ENCODE peak calls at places on chromosomes 16 and 17, in nine cellular contexts. One of them, this sample, is unnamed.

GRCh38 chr16:66382171-66382965 is 15.9 kb downstream of the CDH5 start:
- DNase-seq in T-cell: no peak
- DNase-seq in Peyer's patch: no peak
- DNase-seq in GOT3: no peak
- DNase-seq in stimulated activated CD4-positive, alpha-beta T cell treated with anti-CD3 and anti-CD28 coated beads, Interleukin-2, amount 100 ng/mL, for 48 hours: no peak
- DNase-seq in kidney epithelial cell: peak
- DNase-seq in PC-3: peak
- DNase-seq in NCI-H446: peak
- DNase-seq in ELR: peak
- DNase-seq in this sample: no peak

GRCh38 chr17:35160354-35161201 is 13.0 kb downstream of the UNC45B start:
- DNase-seq in GOT3: no peak
- DNase-seq in NCI-H446: no peak
- DNase-seq in Peyer's patch: no peak
- DNase-seq in PC-3: no peak
- DNase-seq in T-cell: peak
- DNase-seq in kidney epithelial cell: no peak
- DNase-seq in ELR: no peak
- DNase-seq in stimulated activated CD4-positive, alpha-beta T cell treated with anti-CD3 and anti-CD28 coated beads, Interleukin-2, amount 100 ng/mL, for 48 hours: no peak
- DNase-seq in this sample: no peak

GRCh38 chr16:50627419-50627818 is 53.7 kb downstream of the SNX20 start:
- DNase-seq in Peyer's patch: peak
- DNase-seq in NCI-H446: peak
- DNase-seq in GOT3: no peak
- DNase-seq in kidney epithelial cell: no peak
- DNase-seq in stimulated activated CD4-positive, alpha-beta T cell treated with anti-CD3 and anti-CD28 coated beads, Interleukin-2, amount 100 ng/mL, for 48 hours: peak
- DNase-seq in ELR: peak
- DNase-seq in T-cell: peak
- DNase-seq in PC-3: no peak
- DNase-seq in this sample: peak

GRCh38 chr17:17778308-17779014 is 58.3 kb downstream of the SREBF1 start:
- DNase-seq in T-cell: no peak
- DNase-seq in NCI-H446: no peak
- DNase-seq in Peyer's patch: peak
- DNase-seq in GOT3: no peak
- DNase-seq in ELR: no peak
- DNase-seq in PC-3: no peak
- DNase-seq in stimulated activated CD4-positive, alpha-beta T cell treated with anti-CD3 and anti-CD28 coated beads, Interleukin-2, amount 100 ng/mL, for 48 hours: no peak
- DNase-seq in kidney epithelial cell: no peak
- DNase-seq in this sample: peak

GRCh38 chr16:53780051-53780450 is 76.1 kb downstream of the FTO start:
- DNase-seq in stimulated activated CD4-positive, alpha-beta T cell treated with anti-CD3 and anti-CD28 coated beads, Interleukin-2, amount 100 ng/mL, for 48 hours: no peak
- DNase-seq in T-cell: no peak
- DNase-seq in kidney epithelial cell: no peak
- DNase-seq in ELR: no peak
- DNase-seq in PC-3: peak
- DNase-seq in Peyer's patch: no peak
- DNase-seq in GOT3: no peak
- DNase-seq in NCI-H446: no peak
- DNase-seq in this sample: no peak

GRCh38 chr16:31335431-31335830 is 19.5 kb upstream of the ITGAX start:
- DNase-seq in ELR: no peak
- DNase-seq in kidney epithelial cell: no peak
- DNase-seq in GOT3: no peak
- DNase-seq in T-cell: no peak
- DNase-seq in PC-3: no peak
- DNase-seq in stimulated activated CD4-positive, alpha-beta T cell treated with anti-CD3 and anti-CD28 coated beads, Interleukin-2, amount 100 ng/mL, for 48 hours: no peak
- DNase-seq in Peyer's patch: peak
- DNase-seq in NCI-H446: no peak
- DNase-seq in this sample: peak

GRCh38 chr17:28470266-28471126 is 2.9 kb upstream of the SLC13A2 start:
- DNase-seq in T-cell: no peak
- DNase-seq in GOT3: no peak
- DNase-seq in stimulated activated CD4-positive, alpha-beta T cell treated with anti-CD3 and anti-CD28 coated beads, Interleukin-2, amount 100 ng/mL, for 48 hours: no peak
- DNase-seq in ELR: no peak
- DNase-seq in Peyer's patch: peak
- DNase-seq in kidney epithelial cell: no peak
- DNase-seq in NCI-H446: no peak
- DNase-seq in PC-3: no peak
- DNase-seq in this sample: peak

GRCh38 chr16:76583466-76583865 is 306.3 kb downstream of the CNTNAP4 start:
- DNase-seq in stimulated activated CD4-positive, alpha-beta T cell treated with anti-CD3 and anti-CD28 coated beads, Interleukin-2, amount 100 ng/mL, for 48 hours: no peak
- DNase-seq in PC-3: peak
- DNase-seq in T-cell: no peak
- DNase-seq in Peyer's patch: no peak
- DNase-seq in kidney epithelial cell: no peak
- DNase-seq in NCI-H446: peak
- DNase-seq in GOT3: no peak
- DNase-seq in ELR: no peak
- DNase-seq in this sample: peak

GRCh38 chr17:44794699-44795413 is 35.2 kb downstream of the GJC1 start:
- DNase-seq in GOT3: peak
- DNase-seq in stimulated activated CD4-positive, alpha-beta T cell treated with anti-CD3 and anti-CD28 coated beads, Interleukin-2, amount 100 ng/mL, for 48 hours: no peak
- DNase-seq in ELR: peak
- DNase-seq in Peyer's patch: no peak
- DNase-seq in kidney epithelial cell: peak
- DNase-seq in PC-3: peak
- DNase-seq in NCI-H446: no peak
- DNase-seq in T-cell: no peak
- DNase-seq in this sample: no peak

GRCh38 chr16:14196539-14196938 is 125.4 kb downstream of the MRTFB start:
- DNase-seq in Peyer's patch: no peak
- DNase-seq in T-cell: no peak
- DNase-seq in stimulated activated CD4-positive, alpha-beta T cell treated with anti-CD3 and anti-CD28 coated beads, Interleukin-2, amount 100 ng/mL, for 48 hours: no peak
- DNase-seq in ELR: no peak
- DNase-seq in PC-3: no peak
- DNase-seq in GOT3: no peak
- DNase-seq in NCI-H446: no peak
- DNase-seq in kidney epithelial cell: no peak
- DNase-seq in this sample: no peak

GRCh38 chr16:73713817-73714495 is 582.7 kb upstream of the PSMD7 start:
- DNase-seq in PC-3: peak
- DNase-seq in GOT3: no peak
- DNase-seq in ELR: peak
- DNase-seq in stimulated activated CD4-positive, alpha-beta T cell treated with anti-CD3 and anti-CD28 coated beads, Interleukin-2, amount 100 ng/mL, for 48 hours: no peak
- DNase-seq in Peyer's patch: peak
- DNase-seq in NCI-H446: peak
- DNase-seq in T-cell: no peak
- DNase-seq in kidney epithelial cell: no peak
- DNase-seq in this sample: peak

GRCh38 chr17:1643999-1644492 is 1.5 kb downstream of the SCARF1 start:
- DNase-seq in T-cell: no peak
- DNase-seq in Peyer's patch: no peak
- DNase-seq in ELR: peak
- DNase-seq in stimulated activated CD4-positive, alpha-beta T cell treated with anti-CD3 and anti-CD28 coated beads, Interleukin-2, amount 100 ng/mL, for 48 hours: no peak
- DNase-seq in NCI-H446: no peak
- DNase-seq in GOT3: no peak
- DNase-seq in PC-3: no peak
- DNase-seq in kidney epithelial cell: no peak
- DNase-seq in this sample: no peak

GRCh38 chr17:60321336-60322055 is 70.4 kb downstream of the USP32 start:
- DNase-seq in stimulated activated CD4-positive, alpha-beta T cell treated with anti-CD3 and anti-CD28 coated beads, Interleukin-2, amount 100 ng/mL, for 48 hours: no peak
- DNase-seq in GOT3: no peak
- DNase-seq in kidney epithelial cell: no peak
- DNase-seq in PC-3: peak
- DNase-seq in NCI-H446: no peak
- DNase-seq in Peyer's patch: no peak
- DNase-seq in T-cell: no peak
- DNase-seq in ELR: no peak
- DNase-seq in this sample: no peak

GRCh38 chr16:4868573-4868972 is 21.3 kb downstream of the UBN1 start:
- DNase-seq in T-cell: no peak
- DNase-seq in PC-3: no peak
- DNase-seq in Peyer's patch: peak
- DNase-seq in GOT3: no peak
- DNase-seq in stimulated activated CD4-positive, alpha-beta T cell treated with anti-CD3 and anti-CD28 coated beads, Interleukin-2, amount 100 ng/mL, for 48 hours: no peak
- DNase-seq in NCI-H446: no peak
- DNase-seq in kidney epithelial cell: no peak
- DNase-seq in ELR: no peak
- DNase-seq in this sample: peak

GRCh38 chr17:35019386-35020179 is 39.3 kb downstream of the LIG3 start:
- DNase-seq in PC-3: no peak
- DNase-seq in Peyer's patch: no peak
- DNase-seq in stimulated activated CD4-positive, alpha-beta T cell treated with anti-CD3 and anti-CD28 coated beads, Interleukin-2, amount 100 ng/mL, for 48 hours: no peak
- DNase-seq in kidney epithelial cell: no peak
- DNase-seq in ELR: no peak
- DNase-seq in GOT3: no peak
- DNase-seq in T-cell: no peak
- DNase-seq in NCI-H446: no peak
- DNase-seq in this sample: no peak

GRCh38 chr17:4087911-4088693 is 54.7 kb downstream of the ZZEF1 start:
- DNase-seq in kidney epithelial cell: no peak
- DNase-seq in stimulated activated CD4-positive, alpha-beta T cell treated with anti-CD3 and anti-CD28 coated beads, Interleukin-2, amount 100 ng/mL, for 48 hours: no peak
- DNase-seq in Peyer's patch: no peak
- DNase-seq in ELR: peak
- DNase-seq in NCI-H446: no peak
- DNase-seq in GOT3: no peak
- DNase-seq in PC-3: peak
- DNase-seq in T-cell: no peak
- DNase-seq in this sample: no peak

GRCh38 chr16:72467157-72467759 is 295.3 kb upstream of the PMFBP1 start:
- DNase-seq in PC-3: peak
- DNase-seq in NCI-H446: peak
- DNase-seq in kidney epithelial cell: peak
- DNase-seq in Peyer's patch: no peak
- DNase-seq in ELR: peak
- DNase-seq in T-cell: no peak
- DNase-seq in stimulated activated CD4-positive, alpha-beta T cell treated with anti-CD3 and anti-CD28 coated beads, Interleukin-2, amount 100 ng/mL, for 48 hours: no peak
- DNase-seq in GOT3: no peak
- DNase-seq in this sample: peak

GRCh38 chr16:67120025-67120424 is 10.3 kb downstream of the PHAF1 start:
- DNase-seq in PC-3: peak
- DNase-seq in GOT3: no peak
- DNase-seq in T-cell: no peak
- DNase-seq in kidney epithelial cell: no peak
- DNase-seq in NCI-H446: no peak
- DNase-seq in ELR: peak
- DNase-seq in stimulated activated CD4-positive, alpha-beta T cell treated with anti-CD3 and anti-CD28 coated beads, Interleukin-2, amount 100 ng/mL, for 48 hours: no peak
- DNase-seq in Peyer's patch: no peak
- DNase-seq in this sample: no peak

GRCh38 chr16:86033016-86033474 is 134.1 kb downstream of the IRF8 start:
- DNase-seq in stimulated activated CD4-positive, alpha-beta T cell treated with anti-CD3 and anti-CD28 coated beads, Interleukin-2, amount 100 ng/mL, for 48 hours: no peak
- DNase-seq in kidney epithelial cell: no peak
- DNase-seq in GOT3: no peak
- DNase-seq in T-cell: no peak
- DNase-seq in Peyer's patch: peak
- DNase-seq in NCI-H446: no peak
- DNase-seq in ELR: no peak
- DNase-seq in PC-3: no peak
- DNase-seq in this sample: no peak

GRCh38 chr17:30567231-30568116 is 90.3 kb downstream of the GOSR1 start:
- DNase-seq in GOT3: no peak
- DNase-seq in ELR: no peak
- DNase-seq in PC-3: no peak
- DNase-seq in kidney epithelial cell: no peak
- DNase-seq in NCI-H446: no peak
- DNase-seq in stimulated activated CD4-positive, alpha-beta T cell treated with anti-CD3 and anti-CD28 coated beads, Interleukin-2, amount 100 ng/mL, for 48 hours: no peak
- DNase-seq in Peyer's patch: no peak
- DNase-seq in T-cell: no peak
- DNase-seq in this sample: no peak

GRCh38 chr17:46053911-46054534 is 55.0 kb downstream of the STH start:
- DNase-seq in ELR: peak
- DNase-seq in T-cell: no peak
- DNase-seq in NCI-H446: no peak
- DNase-seq in GOT3: no peak
- DNase-seq in stimulated activated CD4-positive, alpha-beta T cell treated with anti-CD3 and anti-CD28 coated beads, Interleukin-2, amount 100 ng/mL, for 48 hours: no peak
- DNase-seq in Peyer's patch: no peak
- DNase-seq in kidney epithelial cell: no peak
- DNase-seq in PC-3: peak
- DNase-seq in this sample: no peak

GRCh38 chr17:78853926-78854394 is 13.3 kb upstream of the USP36 start:
- DNase-seq in stimulated activated CD4-positive, alpha-beta T cell treated with anti-CD3 and anti-CD28 coated beads, Interleukin-2, amount 100 ng/mL, for 48 hours: no peak
- DNase-seq in T-cell: no peak
- DNase-seq in GOT3: no peak
- DNase-seq in kidney epithelial cell: no peak
- DNase-seq in Peyer's patch: peak
- DNase-seq in NCI-H446: no peak
- DNase-seq in ELR: no peak
- DNase-seq in PC-3: no peak
- DNase-seq in this sample: peak

GRCh38 chr17:65638221-65638940 is 76.9 kb upstream of the AXIN2 start:
- DNase-seq in GOT3: no peak
- DNase-seq in stimulated activated CD4-positive, alpha-beta T cell treated with anti-CD3 and anti-CD28 coated beads, Interleukin-2, amount 100 ng/mL, for 48 hours: no peak
- DNase-seq in PC-3: no peak
- DNase-seq in NCI-H446: no peak
- DNase-seq in kidney epithelial cell: no peak
- DNase-seq in ELR: no peak
- DNase-seq in T-cell: no peak
- DNase-seq in Peyer's patch: no peak
- DNase-seq in this sample: peak

GRCh38 chr17:45127209-45127582 is 5.1 kb downstream of the PLCD3 start:
- DNase-seq in ELR: no peak
- DNase-seq in T-cell: no peak
- DNase-seq in Peyer's patch: no peak
- DNase-seq in kidney epithelial cell: no peak
- DNase-seq in stimulated activated CD4-positive, alpha-beta T cell treated with anti-CD3 and anti-CD28 coated beads, Interleukin-2, amount 100 ng/mL, for 48 hours: no peak
- DNase-seq in GOT3: no peak
- DNase-seq in PC-3: no peak
- DNase-seq in NCI-H446: no peak
- DNase-seq in this sample: peak

GRCh38 chr17:80760501-80760900 is 215.9 kb downstream of the RPTOR start:
- DNase-seq in PC-3: peak
- DNase-seq in Peyer's patch: peak
- DNase-seq in T-cell: no peak
- DNase-seq in NCI-H446: no peak
- DNase-seq in stimulated activated CD4-positive, alpha-beta T cell treated with anti-CD3 and anti-CD28 coated beads, Interleukin-2, amount 100 ng/mL, for 48 hours: no peak
- DNase-seq in kidney epithelial cell: no peak
- DNase-seq in GOT3: no peak
- DNase-seq in ELR: peak
- DNase-seq in this sample: no peak

GRCh38 chr17:2025220-2025621 is at the start of gene RTN4RL1:
- DNase-seq in kidney epithelial cell: no peak
- DNase-seq in NCI-H446: no peak
- DNase-seq in stimulated activated CD4-positive, alpha-beta T cell treated with anti-CD3 and anti-CD28 coated beads, Interleukin-2, amount 100 ng/mL, for 48 hours: no peak
- DNase-seq in GOT3: no peak
- DNase-seq in ELR: peak
- DNase-seq in Peyer's patch: peak
- DNase-seq in T-cell: peak
- DNase-seq in PC-3: peak
- DNase-seq in this sample: peak

GRCh38 chr17:6496116-6496481 is 51.8 kb downstream of the PIMREG start:
- DNase-seq in NCI-H446: no peak
- DNase-seq in kidney epithelial cell: no peak
- DNase-seq in GOT3: no peak
- DNase-seq in PC-3: no peak
- DNase-seq in stimulated activated CD4-positive, alpha-beta T cell treated with anti-CD3 and anti-CD28 coated beads, Interleukin-2, amount 100 ng/mL, for 48 hours: no peak
- DNase-seq in T-cell: no peak
- DNase-seq in Peyer's patch: peak
- DNase-seq in ELR: no peak
- DNase-seq in this sample: no peak

GRCh38 chr17:5443728-5444127 is 4.8 kb upstream of the C1QBP start:
- DNase-seq in PC-3: no peak
- DNase-seq in GOT3: no peak
- DNase-seq in stimulated activated CD4-positive, alpha-beta T cell treated with anti-CD3 and anti-CD28 coated beads, Interleukin-2, amount 100 ng/mL, for 48 hours: no peak
- DNase-seq in NCI-H446: no peak
- DNase-seq in Peyer's patch: no peak
- DNase-seq in ELR: no peak
- DNase-seq in kidney epithelial cell: no peak
- DNase-seq in T-cell: no peak
- DNase-seq in this sample: no peak

GRCh38 chr16:24035127-24035842 is 199.5 kb downstream of the PRKCB start:
- DNase-seq in Peyer's patch: peak
- DNase-seq in T-cell: peak
- DNase-seq in PC-3: no peak
- DNase-seq in NCI-H446: no peak
- DNase-seq in ELR: no peak
- DNase-seq in stimulated activated CD4-positive, alpha-beta T cell treated with anti-CD3 and anti-CD28 coated beads, Interleukin-2, amount 100 ng/mL, for 48 hours: no peak
- DNase-seq in GOT3: no peak
- DNase-seq in kidney epithelial cell: no peak
- DNase-seq in this sample: no peak

GRCh38 chr16:51161440-51162195 is 10.5 kb upstream of the SALL1 start:
- DNase-seq in T-cell: no peak
- DNase-seq in ELR: no peak
- DNase-seq in kidney epithelial cell: no peak
- DNase-seq in GOT3: no peak
- DNase-seq in stimulated activated CD4-positive, alpha-beta T cell treated with anti-CD3 and anti-CD28 coated beads, Interleukin-2, amount 100 ng/mL, for 48 hours: no peak
- DNase-seq in PC-3: no peak
- DNase-seq in Peyer's patch: no peak
- DNase-seq in NCI-H446: no peak
- DNase-seq in this sample: no peak

GRCh38 chr16:30534368-30535105 is at the start of gene ZNF747:
- DNase-seq in kidney epithelial cell: no peak
- DNase-seq in T-cell: peak
- DNase-seq in GOT3: peak
- DNase-seq in NCI-H446: peak
- DNase-seq in stimulated activated CD4-positive, alpha-beta T cell treated with anti-CD3 and anti-CD28 coated beads, Interleukin-2, amount 100 ng/mL, for 48 hours: peak
- DNase-seq in ELR: peak
- DNase-seq in PC-3: peak
- DNase-seq in Peyer's patch: peak
- DNase-seq in this sample: peak

This sample was measured in hepatocyte.